ENCODE peak calls at places on chromosomes 11 and 22, in seven cellular contexts. I, N, A, X, W, C and T are unnamed samples.

GRCh38 chr22:44180706-44181032 is at the start of gene PARVG:
- DNase-seq in I (no peak), N (no peak), A (no peak), X (peak), W (peak), C (peak), T (no peak)

GRCh38 chr11:74870485-74870884 is 78.4 kb downstream of the XRRA1 start:
- DNase-seq in I (no peak), N (no peak), A (no peak), X (peak), W (no peak), C (peak), T (no peak)

GRCh38 chr11:69899957-69900821 is 81.0 kb upstream of the FGF3 start:
- DNase-seq in I (no peak), N (no peak), A (no peak), X (no peak), W (no peak), C (no peak), T (no peak)

GRCh38 chr11:64009234-64009633 is 23.0 kb downstream of the OTUB1 start:
- DNase-seq in I (no peak), N (no peak), A (no peak), X (no peak), W (no peak), C (no peak), T (no peak)

GRCh38 chr11:119350302-119350701 is 3.8 kb upstream of the MFRP start:
- DNase-seq in I (no peak), N (no peak), A (no peak), X (no peak), W (no peak), C (no peak), T (no peak)

GRCh38 chr11:83521647-83522596 is 235.8 kb upstream of the CCDC90B start:
- DNase-seq in I (no peak), N (no peak), A (no peak), X (peak), W (no peak), C (no peak), T (no peak)

GRCh38 chr22:48800036-48800885 is 1027.4 kb downstream of the BRD1 start:
- DNase-seq in I (no peak), N (no peak), A (no peak), X (no peak), W (no peak), C (no peak), T (no peak)

GRCh38 chr11:15213471-15214231 is 98.9 kb downstream of the INSC start:
- DNase-seq in I (no peak), N (no peak), A (no peak), X (no peak), W (no peak), C (no peak), T (no peak)

GRCh38 chr11:1966531-1966930 is 19.4 kb downstream of the MRPL23 start:
- DNase-seq in I (no peak), N (no peak), A (no peak), X (no peak), W (no peak), C (no peak), T (no peak)

GRCh38 chr11:12784987-12785386 is 110.8 kb downstream of the TEAD1 start:
- DNase-seq in I (no peak), N (no peak), A (no peak), X (no peak), W (no peak), C (no peak), T (no peak)

GRCh38 chr22:44870021-44870420 is 117.6 kb downstream of the ARHGAP8 start:
- DNase-seq in I (peak), N (peak), A (peak), X (no peak), W (no peak), C (no peak), T (no peak)

GRCh38 chr22:19879651-19879995 is 24.9 kb upstream of the GNB1L start:
- DNase-seq in I (no peak), N (no peak), A (no peak), X (no peak), W (no peak), C (no peak), T (no peak)

GRCh38 chr22:41939981-41940852 is 6.7 kb downstream of the CENPM start:
- DNase-seq in I (no peak), N (no peak), A (no peak), X (no peak), W (peak), C (peak), T (peak)

GRCh38 chr11:26753738-26754504 is 32.1 kb upstream of the SLC5A12 start:
- DNase-seq in I (peak), N (peak), A (peak), X (peak), W (no peak), C (no peak), T (no peak)

GRCh38 chr11:79579063-79579462 is 138.2 kb upstream of the TENM4 start:
- DNase-seq in I (no peak), N (no peak), A (no peak), X (no peak), W (no peak), C (no peak), T (no peak)

GRCh38 chr22:19048531-19048930 is 73.7 kb downstream of the DGCR2 start:
- DNase-seq in I (no peak), N (no peak), A (no peak), X (no peak), W (no peak), C (no peak), T (no peak)

GRCh38 chr11:26862801-26863200 is 131.1 kb upstream of the FIBIN start:
- DNase-seq in I (no peak), N (no peak), A (no peak), X (no peak), W (no peak), C (no peak), T (no peak)

GRCh38 chr11:127890026-127890611 is 697.2 kb downstream of the ETS1 start:
- DNase-seq in I (no peak), N (no peak), A (peak), X (no peak), W (no peak), C (no peak), T (no peak)